ENCODE peak calls at places on chromosome 2, in four cellular contexts. Y, H, W and G are unnamed samples.

GRCh38 chr2:25082002-25082622 is 40.2 kb downstream of the EFR3B start:
- DNase-seq in Y (no peak), H (no peak), W (no peak), G (no peak)

GRCh38 chr2:17373736-17374135 is 144.5 kb downstream of the RAD51AP2 start:
- DNase-seq in H (no peak), Y (peak), W (no peak), G (no peak)

GRCh38 chr2:55888941-55889340 is 34.6 kb downstream of the EFEMP1 start:
- DNase-seq in W (no peak), Y (no peak), H (no peak), G (no peak)

GRCh38 chr2:29262681-29263260 is 147.6 kb downstream of the CLIP4 start:
- DNase-seq in H (no peak), Y (no peak), W (no peak), G (no peak)

GRCh38 chr2:225177098-225177497 is 134.8 kb upstream of the DOCK10 start:
- DNase-seq in Y (peak), W (no peak), H (no peak), G (no peak)

GRCh38 chr2:156182132-156182531 is 150.4 kb downstream of the NR4A2 start:
- DNase-seq in W (no peak), Y (no peak), H (no peak), G (no peak)

GRCh38 chr2:181892795-181893435 is 1.4 kb downstream of the ITPRID2 start:
- DNase-seq in W (no peak), H (no peak), Y (peak), G (no peak)

GRCh38 chr2:38731684-38732221 is 19.4 kb downstream of the SRSF7 start:
- DNase-seq in Y (no peak), W (no peak), H (no peak), G (no peak)

GRCh38 chr2:111017909-111018308 is 102.8 kb upstream of the BCL2L11 start:
- DNase-seq in H (no peak), W (no peak), Y (no peak), G (no peak)

GRCh38 chr2:28408764-28409599 is 16.3 kb downstream of the FOSL2 start:
- DNase-seq in W (no peak), H (no peak), Y (peak), G (no peak)

GRCh38 chr2:225400060-225400511 is 576 bp downstream of the NYAP2 start:
- DNase-seq in H (peak), Y (peak), W (no peak), G (no peak)

GRCh38 chr2:25606892-25607291 is 66.5 kb downstream of the DTNB start:
- DNase-seq in W (no peak), H (peak), Y (peak), G (peak)

GRCh38 chr2:63425079-63425416 is 163.2 kb downstream of the WDPCP start:
- DNase-seq in W (no peak), H (no peak), Y (no peak), G (no peak)
- TF ChIP-seq CTCF in W (no peak), H (no peak), Y (no peak), G (no peak)

DNA sequence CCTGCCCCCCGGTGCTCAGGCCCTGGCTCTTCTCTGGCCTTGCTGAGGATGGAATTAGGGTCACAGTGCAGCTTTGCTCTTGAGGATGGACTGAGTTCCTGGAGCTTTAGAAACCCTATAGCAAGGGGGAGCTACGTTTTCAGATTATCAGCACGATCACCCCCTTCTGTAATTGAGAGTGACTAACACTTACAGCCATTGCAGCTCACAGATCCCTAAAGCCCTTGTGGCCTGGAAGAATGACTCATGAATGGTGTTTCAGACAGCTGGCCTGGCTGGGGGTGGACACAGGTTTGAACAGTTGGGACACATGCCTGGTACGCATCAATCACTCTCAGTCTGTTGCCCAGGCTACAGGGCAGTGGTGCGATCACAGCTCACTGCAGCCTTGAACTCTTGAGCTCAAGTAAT is 79.7 kb upstream of the IGFBP5 start:
- DNase-seq in Y (peak), W (no peak), H (peak), G (no peak)
- TF ChIP-seq CTCF in Y (no peak), W (no peak), H (no peak), G (no peak)

GRCh38 chr2:13201924-13202323 is 485.2 kb downstream of the TRIB2 start:
- DNase-seq in W (no peak), H (no peak), Y (no peak), G (no peak)
- TF ChIP-seq CTCF in W (no peak), H (no peak), Y (no peak), G (peak)

DNA sequence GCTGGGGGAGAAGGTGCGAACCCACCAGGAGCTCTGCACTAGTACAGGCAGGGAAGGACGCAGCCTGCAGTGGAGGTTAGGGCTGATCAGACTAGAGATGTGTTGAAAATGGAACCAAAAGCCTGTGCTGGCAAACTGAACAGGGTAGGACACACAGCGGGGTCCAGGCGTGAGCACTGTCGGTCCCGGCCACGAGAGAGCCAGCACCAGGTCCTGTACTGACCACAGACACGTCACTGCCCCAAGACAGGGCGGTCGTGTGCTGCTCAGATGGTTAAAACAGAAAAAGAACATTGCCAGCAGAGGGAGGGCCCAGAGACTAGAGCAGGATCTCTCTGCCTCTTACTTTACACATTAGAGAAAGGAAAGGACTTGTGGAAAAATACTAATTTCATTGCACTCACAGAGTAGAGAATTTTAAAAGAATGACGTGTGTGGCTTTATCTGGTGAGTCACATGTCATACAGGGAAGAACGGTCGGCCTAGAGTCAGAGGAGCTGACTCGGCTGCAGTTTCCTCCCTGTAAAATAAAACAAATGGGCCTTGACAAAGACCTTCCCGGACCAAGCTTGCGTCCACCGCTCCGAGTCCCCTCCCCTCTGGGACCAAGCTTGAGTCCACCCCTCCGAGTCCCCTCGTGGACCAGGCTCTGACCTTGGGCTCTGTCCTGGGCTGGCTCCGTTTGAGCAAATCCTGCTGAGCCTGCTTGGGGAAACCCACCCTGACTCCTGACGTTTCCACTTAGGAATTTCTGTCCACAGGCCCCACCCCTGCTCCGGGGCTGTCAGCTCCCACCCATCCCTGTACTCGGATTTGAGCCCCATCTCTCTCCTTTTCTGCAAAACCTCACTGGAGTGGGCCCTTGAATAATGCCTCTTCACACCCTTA is 16.7 kb upstream of the ADI1 start:
- DNase-seq in W (no peak), H (no peak), Y (peak), G (no peak)
- TF ChIP-seq CTCF in W (no peak), H (peak), Y (peak), G (no peak)

DNA sequence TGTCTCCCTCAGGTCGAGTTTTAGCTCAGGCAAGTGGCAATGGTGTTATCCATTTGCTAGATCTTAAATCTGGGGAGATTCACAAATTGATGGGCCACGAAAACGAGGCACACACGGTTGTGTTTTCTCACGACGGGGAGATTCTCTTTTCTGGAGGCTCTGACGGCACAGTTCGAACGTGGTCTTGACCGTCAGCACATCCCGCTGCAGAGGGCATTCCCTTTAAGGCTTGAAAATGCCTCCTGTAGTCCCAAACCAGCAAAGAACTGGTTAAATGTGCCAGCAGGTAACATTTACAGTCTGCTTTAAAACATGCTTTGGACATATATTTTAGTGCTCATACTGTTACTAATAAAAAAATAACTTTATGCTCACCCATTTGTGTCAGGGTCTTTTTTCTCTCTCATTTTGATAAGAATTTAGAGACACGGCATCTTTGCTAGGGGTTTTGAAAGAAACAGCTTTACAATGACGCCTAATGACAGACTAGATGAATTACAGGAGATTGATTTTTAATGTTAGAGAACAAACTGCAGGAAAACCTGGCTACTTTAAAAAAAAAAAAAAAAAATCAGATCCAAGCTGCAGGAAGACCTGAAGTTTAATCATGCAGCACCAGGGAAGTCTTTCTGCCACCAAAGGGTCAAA is 602 bp upstream of the VWC2L start:
- DNase-seq in H (no peak), W (no peak), Y (no peak), G (no peak)
- TF ChIP-seq CTCF in H (no peak), W (no peak), Y (no peak), G (no peak)